ENCODE peak calls at places on chromosome 19, in five cellular contexts. M, T, Y, Z and A are unnamed samples.
A peak's percentile ranks its signal among the peaks of the same experiment; 100 is the strongest.

GRCh38 chr19:1261863-1262686 is 7.1 kb upstream of the CIRBP start:
- DNase-seq in Y (no peak), M (no peak), Z (peak; percentile 64), T (peak; percentile 79), A (no peak)

GRCh38 chr19:45238556-45238955 is 6.7 kb downstream of the EXOC3L2 start:
- DNase-seq in Z (no peak), T (no peak), M (no peak), Y (no peak), A (no peak)

GRCh38 chr19:41871573-41872383 is 5.3 kb upstream of the CD79A start:
- DNase-seq in Y (no peak), T (no peak), M (no peak), Z (peak; percentile 23), A (peak; percentile 30)

GRCh38 chr19:29326849-29327840 is 114.2 kb upstream of the UQCRFS1 start:
- DNase-seq in M (no peak), Y (no peak), Z (no peak), T (no peak), A (no peak)

GRCh38 chr19:10979950-10980349 is 19.1 kb downstream of the SMARCA4 start:
- DNase-seq in M (no peak), Y (no peak), Z (no peak), T (no peak), A (no peak)

GRCh38 chr19:1223018-1223855 is 14.6 kb downstream of the CBARP start:
- DNase-seq in T (no peak), Z (no peak), Y (no peak), M (no peak), A (no peak)

GRCh38 chr19:41413947-41414346 is 13.2 kb downstream of the B3GNT8 start:
- DNase-seq in Z (no peak), Y (no peak), T (no peak), M (no peak), A (no peak)

GRCh38 chr19:16025108-16026101 is 50.9 kb upstream of the TPM4 start:
- DNase-seq in M (peak; percentile 46), Z (no peak), T (no peak), Y (peak; percentile 56), A (no peak)

GRCh38 chr19:12093777-12094176 is 29.2 kb downstream of the ZNF844 start:
- DNase-seq in T (no peak), Y (no peak), M (no peak), Z (no peak), A (no peak)

GRCh38 chr19:14432817-14433453 is at the start of gene PKN1:
- DNase-seq in T (peak; percentile 80), M (no peak), Z (peak; percentile 76), Y (no peak), A (peak; percentile 53)

GRCh38 chr19:28940751-28941500 is 272.0 kb downstream of the UQCRFS1 start:
- DNase-seq in M (no peak), Y (no peak), T (no peak), Z (no peak), A (no peak)

GRCh38 chr19:49290517-49290916 is 34.5 kb downstream of the SLC6A16 start:
- DNase-seq in Y (no peak), T (no peak), M (no peak), Z (no peak), A (no peak)

GRCh38 chr19:47003611-47003935 is 16.1 kb upstream of the NPAS1 start:
- DNase-seq in Z (no peak), T (no peak), M (no peak), Y (no peak), A (no peak)

GRCh38 chr19:1041835-1042685 is 2.2 kb downstream of the ABCA7 start:
- DNase-seq in M (no peak), Z (no peak), T (no peak), Y (peak; percentile 90), A (no peak)

GRCh38 chr19:48810151-48810550 is 678 bp downstream of the BCAT2 start:
- DNase-seq in T (no peak), Z (no peak), Y (no peak), M (no peak), A (no peak)

GRCh38 chr19:5881543-5882299 is 11.4 kb upstream of the FUT5 start:
- DNase-seq in T (no peak), Y (no peak), Z (no peak), M (no peak), A (no peak)

GRCh38 chr19:12364391-12365093 is 941 bp downstream of the ZNF442 start:
- DNase-seq in Y (no peak), Z (peak; percentile 15), T (peak; percentile 32), M (peak; percentile 5), A (no peak)

GRCh38 chr19:46786236-46787039 is 2.0 kb downstream of the SLC1A5 start:
- DNase-seq in Y (no peak), Z (peak; percentile 67), M (peak; percentile 82), T (peak; percentile 80), A (peak; percentile 75)

GRCh38 chr19:18321729-18322091 is 1.2 kb downstream of the LSM4 start:
- DNase-seq in M (no peak), Z (no peak), T (no peak), Y (no peak), A (no peak)

GRCh38 chr19:15551183-15552004 is 43.1 kb downstream of the CYP4F22 start:
- DNase-seq in M (no peak), T (peak; percentile 31), Y (no peak), Z (no peak), A (peak; percentile 60)

GRCh38 chr19:49431330-49431749 is 6.2 kb downstream of the GFY start:
- DNase-seq in M (no peak), T (no peak), Y (no peak), Z (no peak), A (no peak)

GRCh38 chr19:483332-484072 is 12.8 kb upstream of the MADCAM1 start:
- DNase-seq in M (no peak), Y (no peak), Z (no peak), T (peak; percentile 17), A (no peak)

GRCh38 chr19:3923912-3924311 is 9.0 kb upstream of the NMRK2 start:
- DNase-seq in Z (no peak), Y (no peak), M (no peak), T (no peak), A (no peak)

GRCh38 chr19:610071-610800 is 20.6 kb downstream of the HCN2 start:
- DNase-seq in M (no peak), Y (no peak), Z (no peak), T (no peak), A (no peak)

GRCh38 chr19:49553451-49554271 is 25.9 kb downstream of the RCN3 start:
- DNase-seq in T (no peak), Z (no peak), M (peak; percentile 92), Y (no peak), A (peak; percentile 34)

GRCh38 chr19:10961073-10961762 is 388 bp downstream of the SMARCA4 start:
- DNase-seq in M (no peak), Y (no peak), T (peak; percentile 52), Z (peak; percentile 73), A (no peak)

GRCh38 chr19:50899549-50899948 is 11.6 kb downstream of the KLK4 start:
- DNase-seq in T (no peak), Z (no peak), M (no peak), Y (no peak), A (no peak)
- H3K9me3 ChIP-seq in T (no peaks in the 10 kb centered on the region), Z (no peaks in the 10 kb centered on the region), M (no peaks in the 10 kb centered on the region), Y (no peaks in the 10 kb centered on the region), A (no peaks in the 10 kb centered on the region)

DNA sequence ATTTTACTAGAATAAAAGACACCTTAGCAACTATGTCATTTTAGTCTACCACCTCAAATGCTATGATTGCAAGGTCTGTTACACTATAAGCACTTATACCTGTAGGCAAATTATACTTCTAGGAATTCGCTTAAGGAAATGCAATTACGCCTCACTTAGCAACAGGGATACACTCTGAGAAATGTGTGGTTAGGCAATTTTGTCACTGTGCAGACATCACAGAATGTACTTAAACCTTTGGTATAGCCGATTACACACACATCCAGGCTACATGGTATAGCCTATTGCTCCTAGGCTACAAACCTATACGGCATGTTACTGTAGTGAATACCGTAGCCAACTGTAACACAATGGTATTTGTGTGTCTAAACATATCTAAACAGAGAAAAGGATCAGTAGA is 30.0 kb upstream of the ZNF573 start:
- DNase-seq in Y (no peak), M (no peak), Z (no peak), T (no peak), A (no peak)
- H3K9me3 ChIP-seq in Y (peaks cover 13% of the 10 kb centered on the region), M (peaks cover 24% of the 10 kb centered on the region), Z (peaks cover 82% of the 10 kb centered on the region), T (peaks cover 27% of the 10 kb centered on the region), A (peaks cover 7% of the 10 kb centered on the region)

GRCh38 chr19:57398868-57399267 is 9.2 kb downstream of the ZNF548 start:
- DNase-seq in M (no peak), Z (no peak), Y (no peak), T (no peak), A (no peak)
- H3K9me3 ChIP-seq in M (peaks cover 14% of the 10 kb centered on the region), Z (peaks cover 96% of the 10 kb centered on the region), Y (peaks cover 14% of the 10 kb centered on the region), T (no peaks in the 10 kb centered on the region), A (no peaks in the 10 kb centered on the region)

DNA sequence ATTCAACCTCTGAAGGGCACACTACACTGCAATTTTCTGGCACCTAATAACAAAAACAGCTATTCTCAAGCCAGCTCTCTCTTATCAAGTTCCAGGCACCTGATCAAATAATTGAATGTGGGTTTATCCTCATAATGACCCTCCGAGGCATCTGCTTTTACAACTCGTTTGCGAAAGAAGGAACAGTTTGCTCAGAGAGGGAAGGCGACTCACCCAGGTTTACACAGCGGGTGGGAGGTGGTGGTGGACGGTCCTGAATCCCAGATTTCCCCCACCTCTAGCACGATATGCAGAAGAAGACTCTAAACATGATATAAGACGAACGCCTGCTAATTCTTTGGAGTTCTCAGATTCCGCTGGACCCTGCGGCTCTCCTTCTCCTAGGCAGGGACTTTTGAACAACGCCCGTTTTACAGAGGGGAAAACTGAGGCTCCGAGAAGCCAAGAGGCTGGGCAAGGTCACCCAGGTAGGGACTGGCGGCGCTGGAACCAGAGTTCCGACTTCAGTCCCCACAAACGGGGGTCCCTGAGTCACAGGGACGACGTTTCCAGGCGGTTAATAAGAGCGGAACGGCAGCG is 627 bp downstream of the SGTA start:
- DNase-seq in Z (no peak), Y (no peak), T (no peak), M (peak; percentile 5), A (no peak)
- H3K9me3 ChIP-seq in Z (no peaks in the 10 kb centered on the region), Y (no peaks in the 10 kb centered on the region), T (no peaks in the 10 kb centered on the region), M (no peaks in the 10 kb centered on the region), A (no peaks in the 10 kb centered on the region)

DNA sequence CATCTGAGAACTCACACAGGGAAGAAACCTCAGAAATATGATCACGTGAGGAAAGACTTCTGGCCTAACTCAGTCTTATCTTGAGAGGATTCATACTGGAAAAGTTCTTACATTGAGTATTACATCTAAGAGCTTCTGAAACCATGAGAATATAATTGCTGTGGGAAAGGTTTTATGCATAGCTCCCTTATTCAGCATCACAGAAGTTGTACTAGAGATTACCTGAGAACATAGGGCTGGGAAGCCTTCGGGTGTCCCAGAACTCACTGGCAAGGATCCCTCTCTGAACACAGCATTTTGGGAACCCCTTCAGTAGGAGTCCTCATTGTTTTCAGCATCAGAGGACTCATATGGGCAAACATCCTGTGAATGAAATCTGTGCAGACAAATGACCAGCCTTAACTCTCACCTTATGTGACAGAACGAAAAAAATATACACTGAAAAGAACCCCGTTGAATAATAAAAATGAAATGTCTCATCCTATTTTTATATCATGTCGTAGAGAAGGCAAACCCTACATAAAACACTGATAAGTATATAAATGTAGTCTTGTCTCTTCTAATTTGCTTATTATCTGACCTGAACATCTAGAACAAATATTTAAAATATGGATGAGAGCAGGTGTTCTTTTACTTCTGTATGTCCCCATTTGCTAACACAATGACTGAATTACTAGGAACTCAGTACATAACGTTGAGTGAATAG is 14.2 kb downstream of the ZNF274 start:
- DNase-seq in Y (no peak), Z (no peak), M (peak; percentile 31), T (no peak), A (no peak)
- H3K9me3 ChIP-seq in Y (peaks cover 41% of the 10 kb centered on the region), Z (peaks cover 100% of the 10 kb centered on the region), M (peaks cover 86% of the 10 kb centered on the region), T (peaks cover 100% of the 10 kb centered on the region), A (peaks cover 91% of the 10 kb centered on the region)